ENCODE peak calls at places on chromosomes 13 and 19, in eight cellular contexts. O is pancreas, B is ovary, S is mesenchymal stem cell, Z is IMR-90, E is aorta, R is testis, W is tibial artery. I is an unnamed sample.

GRCh38 chr19:12611361-12611699 is 610 bp downstream of the ZNF791 start:
- DNase-seq in O (peak), B (peak), S (peak), Z (peak), E (peak), R (peak), W (peak), I (peak)

GRCh38 chr19:56113071-56113632 is 7.9 kb downstream of the ZNF787 start:
- DNase-seq in O (no peak), B (no peak), S (no peak), Z (no peak), E (no peak), R (no peak), W (no peak), I (no peak)

GRCh38 chr19:32566246-32566830 is 14.7 kb upstream of the PDCD5 start:
- DNase-seq in O (no peak), B (no peak), S (peak), Z (peak), E (peak), R (no peak), W (no peak), I (no peak)

GRCh38 chr13:46551410-46552301 is 1.3 kb upstream of the LRCH1 start:
- DNase-seq in O (peak), B (peak), S (peak), Z (peak), E (peak), R (peak), W (peak), I (peak)

GRCh38 chr13:52599853-52600603 is 42.2 kb upstream of the HNRNPA1L2 start:
- DNase-seq in O (peak), B (peak), S (no peak), Z (peak), E (peak), R (peak), W (no peak), I (peak)

GRCh38 chr19:16739546-16739945 is 19.9 kb downstream of the NWD1 start:
- DNase-seq in O (no peak), B (no peak), S (peak), Z (no peak), E (no peak), R (no peak), W (no peak), I (no peak)

GRCh38 chr13:113090415-113090770 is 15.2 kb upstream of the F7 start:
- DNase-seq in O (no peak), B (no peak), S (no peak), Z (no peak), E (peak), R (no peak), W (no peak), I (no peak)

GRCh38 chr19:35140207-35140897 is 1.7 kb downstream of the FXYD1 start:
- DNase-seq in O (peak), B (no peak), S (no peak), Z (no peak), E (no peak), R (no peak), W (no peak), I (peak)

GRCh38 chr13:27956576-27957300 is 12.4 kb downstream of the CDX2 start:
- DNase-seq in O (no peak), B (no peak), S (no peak), Z (no peak), E (no peak), R (no peak), W (no peak), I (no peak)

GRCh38 chr19:10135551-10136334 is 16.0 kb upstream of the EIF3G start:
- DNase-seq in O (no peak), B (no peak), S (no peak), Z (no peak), E (peak), R (no peak), W (no peak), I (peak)

GRCh38 chr13:98429977-98430785 is 146.7 kb downstream of the STK24 start:
- DNase-seq in O (no peak), B (no peak), S (peak), Z (no peak), E (no peak), R (no peak), W (no peak), I (no peak)

GRCh38 chr19:33390120-33390907 is 16.8 kb downstream of the CEBPG start:
- DNase-seq in O (peak), B (peak), S (no peak), Z (no peak), E (peak), R (peak), W (peak), I (peak)

GRCh38 chr13:104641309-104641708 is 1575.1 kb upstream of the SLC10A2 start:
- DNase-seq in O (no peak), B (no peak), S (peak), Z (peak), E (no peak), R (no peak), W (no peak), I (no peak)

GRCh38 chr19:3380829-3381228 is 14.4 kb downstream of the NFIC start:
- DNase-seq in O (no peak), B (no peak), S (no peak), Z (no peak), E (no peak), R (no peak), W (no peak), I (peak)

GRCh38 chr19:6065685-6066365 is 44.5 kb downstream of the RFX2 start:
- DNase-seq in O (no peak), B (peak), S (peak), Z (peak), E (peak), R (peak), W (peak), I (peak)

GRCh38 chr13:43572601-43573360 is 214.0 kb downstream of the ENOX1 start:
- DNase-seq in O (no peak), B (no peak), S (peak), Z (peak), E (no peak), R (no peak), W (no peak), I (no peak)

GRCh38 chr13:97372929-97373328 is 61.0 kb upstream of the RAP2A start:
- DNase-seq in O (no peak), B (no peak), S (no peak), Z (no peak), E (no peak), R (no peak), W (no peak), I (no peak)

GRCh38 chr19:45125975-45126493 is 33.1 kb downstream of the PPP1R37 start:
- DNase-seq in O (no peak), B (no peak), S (peak), Z (peak), E (no peak), R (peak), W (no peak), I (no peak)

GRCh38 chr19:15431396-15432017 is 12.7 kb upstream of the AKAP8L start:
- DNase-seq in O (peak), B (no peak), S (no peak), Z (no peak), E (no peak), R (no peak), W (no peak), I (peak)

GRCh38 chr19:16180611-16181010 is 4.6 kb upstream of the FAM32A start:
- DNase-seq in O (no peak), B (no peak), S (peak), Z (peak), E (no peak), R (no peak), W (no peak), I (no peak)

DNA sequence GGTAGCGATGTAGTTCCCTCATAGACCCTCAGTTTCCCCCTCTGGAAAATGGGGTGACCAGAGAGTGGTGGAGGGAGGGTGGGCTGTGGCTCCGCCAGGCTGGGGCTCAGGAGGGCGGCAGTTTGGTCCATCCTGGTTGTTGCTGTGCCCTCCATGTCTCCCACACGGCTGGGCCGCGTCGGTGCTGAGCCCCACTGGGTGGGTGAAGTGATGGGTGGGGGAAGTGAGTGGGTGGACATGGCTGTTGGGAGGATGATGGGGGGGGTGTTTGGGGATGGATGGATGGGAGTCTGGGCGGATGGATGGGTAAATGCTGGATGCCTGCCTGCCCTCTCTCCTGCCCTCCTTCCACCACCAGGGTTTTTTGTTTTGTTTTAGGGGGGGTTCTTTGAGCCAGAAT is 16.6 kb upstream of the EHD2 start:
- DNase-seq in O (no peak), B (no peak), S (no peak), Z (no peak), E (no peak), R (no peak), W (no peak), I (no peak)
- H3K4me3 ChIP-seq in O (no peak), B (no peak), S (no peak), Z (no peak), E (no peak), R (no peak), W (no peak), I (no peak)

GRCh38 chr13:44867825-44868224 is 121.4 kb downstream of the NUFIP1 start:
- DNase-seq in O (no peak), B (peak), S (no peak), Z (no peak), E (no peak), R (peak), W (no peak), I (no peak)

GRCh38 chr13:44872751-44873150 is 116.5 kb downstream of the NUFIP1 start:
- DNase-seq in O (no peak), B (no peak), S (peak), Z (no peak), E (no peak), R (no peak), W (no peak), I (no peak)

GRCh38 chr13:44869167-44869566 is 120.1 kb downstream of the NUFIP1 start:
- DNase-seq in O (no peak), B (peak), S (no peak), Z (no peak), E (no peak), R (no peak), W (no peak), I (no peak)

GRCh38 chr13:44868397-44868796 is 120.9 kb downstream of the NUFIP1 start:
- DNase-seq in O (no peak), B (peak), S (no peak), Z (no peak), E (no peak), R (no peak), W (no peak), I (no peak)

GRCh38 chr13:44870456-44870929 is 118.8 kb downstream of the NUFIP1 start:
- DNase-seq in O (peak), B (peak), S (no peak), Z (no peak), E (no peak), R (peak), W (no peak), I (peak)
- H3K27ac ChIP-seq in O (peak), B (no peak), S (no peak), Z (no peak), E (no peak), R (no peak), W (no peak), I (no peak)

DNA sequence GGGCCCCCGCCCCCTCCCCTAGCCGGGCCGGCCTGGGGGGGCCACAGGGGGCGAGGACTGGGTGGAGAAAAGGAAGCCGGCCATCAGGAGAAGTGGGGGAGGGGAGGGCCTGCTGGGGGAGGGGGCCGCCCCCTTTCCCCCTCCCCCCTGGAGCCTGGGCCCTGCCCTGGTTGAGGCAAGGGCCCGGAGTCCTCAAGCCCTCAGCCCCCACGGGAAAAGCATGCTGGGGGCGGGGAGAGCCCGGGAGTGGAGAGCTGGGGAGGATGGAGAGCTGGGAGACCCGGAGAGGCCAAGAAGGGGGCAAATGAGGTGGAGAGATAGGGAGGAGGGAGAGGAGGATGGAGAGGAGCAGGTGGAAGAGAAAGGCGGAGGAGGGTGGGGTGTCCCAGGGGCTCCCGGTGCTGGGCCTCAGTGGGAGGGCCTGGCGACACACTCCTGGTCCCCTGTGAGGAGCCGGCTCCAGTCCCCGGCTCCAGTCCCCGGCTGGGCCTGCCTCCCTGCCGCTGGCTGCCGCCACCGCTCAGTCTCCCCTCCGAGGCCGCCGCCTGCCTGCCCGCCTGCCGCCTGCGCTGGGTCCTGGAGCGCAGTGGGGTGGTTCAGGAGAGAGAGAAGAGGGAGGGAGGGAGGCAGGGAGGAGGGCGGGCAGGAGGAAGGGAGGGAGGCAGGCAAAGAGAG is at the start of gene GRIK5:
- DNase-seq in O (peak), B (peak), S (no peak), Z (no peak), E (no peak), R (no peak), W (peak), I (no peak)
- H3K4me3 ChIP-seq in O (no peak), B (peak), S (no peak), Z (no peak), E (peak), R (peak), W (peak), I (peak)

DNA sequence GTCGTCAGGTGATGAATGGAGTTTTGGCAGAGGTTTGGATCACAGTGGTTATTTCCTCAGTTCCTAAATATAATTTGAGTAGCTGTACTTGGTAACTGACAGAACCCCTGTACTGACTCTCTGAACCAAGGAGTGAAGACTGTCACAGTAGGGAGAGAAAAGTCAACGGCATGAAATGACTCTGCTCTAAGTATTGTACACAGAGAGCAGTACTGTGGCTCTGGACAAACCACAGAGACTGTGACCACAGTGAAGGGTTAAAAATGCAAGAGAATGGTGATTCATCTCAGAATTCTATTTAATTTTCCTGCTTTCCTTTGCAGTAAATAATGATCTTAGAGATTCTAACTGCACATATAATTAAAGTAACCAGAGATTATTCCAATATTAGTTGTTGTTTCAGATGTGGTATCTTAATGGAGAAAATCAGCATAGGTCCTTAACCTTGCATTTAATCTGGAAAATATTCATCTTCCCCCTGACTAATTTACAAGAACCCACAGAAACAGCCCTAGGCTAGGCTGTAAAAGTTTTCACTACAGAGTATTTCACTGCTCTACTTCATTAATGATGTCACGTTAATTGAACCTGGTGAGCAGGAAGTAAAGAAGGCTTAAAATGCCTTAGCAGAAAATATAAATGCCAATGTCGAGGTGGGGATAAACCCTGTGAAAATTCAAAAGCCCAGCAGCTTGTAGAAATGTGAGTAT is 221.9 kb downstream of the LIG4 start:
- DNase-seq in O (no peak), B (no peak), S (no peak), Z (no peak), E (no peak), R (no peak), W (no peak), I (no peak)
- H3K27ac ChIP-seq in O (no peak), B (no peak), S (no peak), Z (no peak), E (no peak), R (no peak), W (no peak), I (no peak)

GRCh38 chr19:47243776-47244547 is 12.4 kb upstream of the CCDC9 start:
- DNase-seq in O (peak), B (peak), S (peak), Z (peak), E (peak), R (peak), W (peak), I (peak)

GRCh38 chr19:47240561-47240960 is 9.6 kb upstream of the BBC3 start:
- DNase-seq in O (peak), B (no peak), S (no peak), Z (no peak), E (no peak), R (no peak), W (no peak), I (no peak)

GRCh38 chr19:47243364-47243775 is 12.4 kb upstream of the BBC3 start:
- DNase-seq in O (no peak), B (no peak), S (no peak), Z (no peak), E (no peak), R (no peak), W (no peak), I (no peak)

GRCh38 chr19:47240996-47241918 is 10.3 kb upstream of the BBC3 start:
- DNase-seq in O (peak), B (peak), S (peak), Z (peak), E (peak), R (peak), W (no peak), I (peak)

DNA sequence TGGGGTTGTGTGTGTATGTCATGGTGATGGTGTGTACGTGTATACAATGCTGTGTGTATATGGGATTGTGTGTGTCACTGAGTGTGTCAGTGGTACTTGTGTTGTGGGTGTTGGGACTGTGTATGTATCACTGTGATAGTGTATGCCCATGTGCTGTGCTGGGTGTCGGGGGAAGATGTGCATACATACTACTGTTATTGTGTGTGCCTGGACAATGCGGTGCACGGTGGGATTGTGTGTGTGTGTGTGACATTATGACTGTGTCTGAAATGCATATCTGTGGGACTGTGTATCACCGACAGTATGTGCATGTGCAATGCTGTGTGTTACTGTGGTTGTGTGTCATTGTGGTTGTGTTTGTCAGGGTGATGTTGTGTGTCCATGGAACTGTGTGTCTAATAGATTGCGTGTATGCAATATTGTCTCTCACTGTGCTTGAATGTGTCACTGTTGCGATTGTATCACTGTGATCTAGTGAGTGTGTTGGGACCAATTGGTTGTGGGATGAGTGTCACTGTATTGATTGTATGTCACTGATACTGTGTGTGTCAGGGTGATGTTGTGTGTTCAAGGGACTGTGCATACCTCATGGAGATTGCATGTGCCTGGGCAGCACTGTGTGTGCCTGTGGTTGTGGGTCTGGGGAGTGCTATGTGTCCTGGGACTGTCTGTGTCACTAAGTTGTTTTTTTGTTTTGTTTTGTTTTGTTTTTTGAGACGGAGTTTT is 11.1 kb upstream of the BBC3 start:
- DNase-seq in O (no peak), B (no peak), S (peak), Z (no peak), E (no peak), R (no peak), W (no peak), I (no peak)
- H3K4me3 ChIP-seq in O (no peak), B (no peak), S (no peak), Z (no peak), E (no peak), R (no peak), W (no peak), I (no peak)

GRCh38 chr13:84605927-84606326 is 723.7 kb upstream of the SLITRK1 start:
- DNase-seq in O (peak), B (no peak), S (no peak), Z (no peak), E (peak), R (no peak), W (no peak), I (peak)

GRCh38 chr13:84606616-84607015 is 724.3 kb upstream of the SLITRK1 start:
- DNase-seq in O (no peak), B (no peak), S (no peak), Z (no peak), E (no peak), R (no peak), W (no peak), I (no peak)

GRCh38 chr13:84607614-84608013 is 725.3 kb upstream of the SLITRK1 start:
- DNase-seq in O (no peak), B (no peak), S (no peak), Z (peak), E (peak), R (peak), W (no peak), I (peak)

GRCh38 chr13:84609716-84610115 is 727.4 kb upstream of the SLITRK1 start:
- DNase-seq in O (no peak), B (no peak), S (no peak), Z (peak), E (no peak), R (no peak), W (no peak), I (no peak)
- H3K27ac ChIP-seq in O (no peak), B (no peak), S (no peak), Z (no peak), E (no peak), R (no peak), W (no peak), I (no peak)

DNA sequence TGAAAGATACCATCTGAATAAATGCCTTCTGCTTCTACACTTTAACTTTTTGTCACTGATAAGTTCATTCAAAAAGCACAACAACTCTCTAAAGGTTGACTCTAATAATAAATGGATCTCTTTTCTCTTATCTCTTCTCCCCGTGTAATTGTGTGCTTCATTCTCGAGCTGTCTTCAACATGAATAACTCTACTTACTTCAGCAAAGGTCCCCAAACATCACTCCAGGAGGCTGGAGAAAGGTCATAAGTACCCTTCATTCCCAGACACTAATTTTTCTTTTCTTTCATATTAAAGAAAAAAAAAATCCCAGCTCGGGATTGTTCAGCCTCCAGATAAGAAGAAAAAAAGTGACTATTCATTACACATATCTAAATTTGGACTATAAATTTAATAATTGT is 222.2 kb downstream of the FOXO1 start:
- DNase-seq in O (no peak), B (no peak), S (no peak), Z (no peak), E (no peak), R (no peak), W (no peak), I (no peak)
- H3K4me3 ChIP-seq in O (no peak), B (no peak), S (no peak), Z (no peak), E (no peak), R (no peak), W (no peak), I (no peak)

GRCh38 chr13:109783815-109784589 is 2.4 kb downstream of the IRS2 start:
- DNase-seq in O (peak), B (peak), S (peak), Z (no peak), E (no peak), R (no peak), W (no peak), I (peak)
- H3K27ac ChIP-seq in O (no peak), B (peak), S (no peak), Z (no peak), E (peak), R (peak), W (peak), I (no peak)

GRCh38 chr13:30864352-30865130 is 41.5 kb upstream of the MEDAG start:
- DNase-seq in O (no peak), B (peak), S (peak), Z (peak), E (no peak), R (no peak), W (peak), I (no peak)
- H3K4me3 ChIP-seq in O (no peak), B (no peak), S (peak), Z (no peak), E (no peak), R (no peak), W (no peak), I (no peak)